ENCODE peak calls at places on chromosomes 1 and 21, in six cellular contexts. W is EH, I is ovary, S is LoVo, B is NCI-H1105, G is renal cortical epithelial cell. Q is an unnamed sample.
A peak's percentile ranks its signal among the peaks of the same experiment; 100 is the strongest.

GRCh38 chr1:67710417-67710816 is 25.4 kb downstream of the GADD45A start:
- DNase-seq in W (peak; percentile 77), I (no peak), S (no peak), B (no peak), G (peak; percentile 84), Q (peak; percentile 64)

GRCh38 chr1:154097873-154098272 is 57.0 kb downstream of the NUP210L start:
- DNase-seq in W (no peak), I (no peak), S (no peak), B (no peak), G (no peak), Q (no peak)

GRCh38 chr1:170010443-170010842 is 64.1 kb downstream of the KIFAP3 start:
- DNase-seq in W (peak; percentile 65), I (peak; percentile 8), S (peak; percentile 43), B (no peak), G (peak; percentile 43), Q (peak; percentile 43)

GRCh38 chr1:202713110-202713509 is 2.9 kb upstream of the SYT2 start:
- DNase-seq in W (no peak), I (no peak), S (peak; percentile 29), B (no peak), G (peak; percentile 71), Q (no peak)

GRCh38 chr1:22186316-22186715 is 43.4 kb upstream of the WNT4 start:
- DNase-seq in W (no peak), I (no peak), S (no peak), B (no peak), G (no peak), Q (no peak)

GRCh38 chr1:202796670-202797069 is 11.6 kb downstream of the KDM5B start:
- DNase-seq in W (no peak), I (no peak), S (no peak), B (no peak), G (no peak), Q (no peak)

GRCh38 chr1:1080122-1080753 is 6.1 kb upstream of the RNF223 start:
- DNase-seq in W (peak; percentile 69), I (peak; percentile 34), S (no peak), B (peak; percentile 71), G (peak; percentile 33), Q (peak; percentile 62)

GRCh38 chr1:228000416-228000815 is 6.4 kb upstream of the WNT3A start:
- DNase-seq in W (no peak), I (no peak), S (no peak), B (no peak), G (no peak), Q (no peak)

GRCh38 chr1:183876284-183876683 is 71.4 kb downstream of the RGL1 start:
- DNase-seq in W (peak; percentile 14), I (no peak), S (no peak), B (no peak), G (no peak), Q (no peak)

GRCh38 chr1:236181059-236181458 is 38.7 kb downstream of the GPR137B start:
- DNase-seq in W (peak; percentile 29), I (no peak), S (no peak), B (no peak), G (no peak), Q (no peak)

GRCh38 chr1:112522621-112523020 is 13.9 kb downstream of the WNT2B start:
- DNase-seq in W (peak; percentile 96), I (no peak), S (peak; percentile 16), B (no peak), G (peak; percentile 96), Q (peak; percentile 96)

GRCh38 chr1:93692983-93693591 is 11.4 kb upstream of the BCAR3 start:
- DNase-seq in W (peak; percentile 89), I (no peak), S (peak; percentile 88), B (no peak), G (peak; percentile 97), Q (peak; percentile 79)

GRCh38 chr1:201587729-201588128 is 48.8 kb downstream of the NAV1 start:
- DNase-seq in W (no peak), I (no peak), S (no peak), B (no peak), G (no peak), Q (no peak)

GRCh38 chr1:3898475-3898735 is 1.7 kb downstream of the C1orf174 start:
- DNase-seq in W (no peak), I (no peak), S (no peak), B (no peak), G (no peak), Q (no peak)

GRCh38 chr1:8169364-8170058 is 143.4 kb upstream of the ERRFI1 start:
- DNase-seq in W (peak; percentile 82), I (peak; percentile 77), S (peak; percentile 67), B (peak; percentile 77), G (peak; percentile 97), Q (peak; percentile 79)

GRCh38 chr1:245209658-245210415 is 55.1 kb downstream of the KIF26B start:
- DNase-seq in W (no peak), I (no peak), S (no peak), B (no peak), G (no peak), Q (no peak)

GRCh38 chr1:98515744-98516143 is 145.8 kb upstream of the SNX7 start:
- DNase-seq in W (no peak), I (no peak), S (no peak), B (no peak), G (no peak), Q (no peak)

GRCh38 chr1:91617242-91617837 is 116.7 kb downstream of the CDC7 start:
- DNase-seq in W (no peak), I (peak; percentile 67), S (no peak), B (peak; percentile 6), G (peak; percentile 9), Q (no peak)

GRCh38 chr1:112557385-112557784 is 48.6 kb downstream of the WNT2B start:
- DNase-seq in W (peak; percentile 27), I (no peak), S (no peak), B (no peak), G (no peak), Q (peak; percentile 46)

GRCh38 chr1:77954521-77954920 is 24.4 kb downstream of the FUBP1 start:
- DNase-seq in W (peak; percentile 48), I (no peak), S (no peak), B (no peak), G (no peak), Q (no peak)

GRCh38 chr1:1629430-1630190 is 2.4 kb upstream of the MMP23B start:
- DNase-seq in W (no peak), I (no peak), S (no peak), B (no peak), G (no peak), Q (no peak)

GRCh38 chr1:3890389-3891328 is 9.4 kb downstream of the C1orf174 start:
- DNase-seq in W (no peak), I (no peak), S (no peak), B (no peak), G (no peak), Q (no peak)

GRCh38 chr21:22356663-22357062 is 1358.5 kb downstream of the NCAM2 start:
- DNase-seq in W (no peak), I (no peak), S (no peak), B (no peak), G (no peak), Q (no peak)

GRCh38 chr1:30654188-30654587 is 69.2 kb downstream of the MATN1 start:
- DNase-seq in W (no peak), I (no peak), S (no peak), B (no peak), G (no peak), Q (no peak)

GRCh38 chr1:244111008-244111407 is 59.9 kb downstream of the ZBTB18 start:
- DNase-seq in W (no peak), I (no peak), S (no peak), B (no peak), G (peak; percentile 18), Q (no peak)

GRCh38 chr1:28056129-28056925 is 32.1 kb downstream of the EYA3 start:
- DNase-seq in W (no peak), I (no peak), S (no peak), B (no peak), G (peak; percentile 88), Q (no peak)

GRCh38 chr1:175090775-175091174 is 23.1 kb downstream of the TNN start:
- DNase-seq in W (no peak), I (no peak), S (no peak), B (no peak), G (no peak), Q (no peak)

GRCh38 chr1:229007167-229007566 is 263.7 kb upstream of the RAB4A start:
- DNase-seq in W (no peak), I (no peak), S (no peak), B (no peak), G (no peak), Q (no peak)

GRCh38 chr1:36322786-36323635 is 434 bp downstream of the EVA1B start:
- DNase-seq in W (peak; percentile 80), I (peak; percentile 77), S (no peak), B (no peak), G (no peak), Q (peak; percentile 80)

GRCh38 chr1:11571906-11572616 is 82.2 kb downstream of the FBXO2 start:
- DNase-seq in W (no peak), I (no peak), S (no peak), B (no peak), G (no peak), Q (no peak)

Q was measured in mesenchymal stem cell.